ENCODE peak calls at places on chromosome 17, in five cellular contexts. D is AG09319, S is astrocyte of the spinal cord, E is AG04450, U is left ventricle myocardium inferior. F is an unnamed sample.

GRCh38 chr17:62712011-62712615 is 84.6 kb downstream of the MRC2 start:
- DNase-seq in D (no peak), S (no peak), E (no peak), U (no peak), F (no peak)

GRCh38 chr17:1755252-1755992 is 6.4 kb upstream of the SERPINF1 start:
- DNase-seq in D (no peak), S (no peak), E (no peak), U (no peak), F (no peak)

GRCh38 chr17:48003686-48004120 is 32.8 kb downstream of the CDK5RAP3 start:
- DNase-seq in D (no peak), S (no peak), E (no peak), U (no peak), F (no peak)

GRCh38 chr17:76784926-76785325 is 47.0 kb downstream of the MFSD11 start:
- DNase-seq in D (no peak), S (no peak), E (no peak), U (no peak), F (no peak)

GRCh38 chr17:4565209-4566141 is 5.1 kb upstream of the GGT6 start:
- DNase-seq in D (peak), S (peak), E (peak), U (peak), F (no peak)

GRCh38 chr17:63837480-63837879 is 5.0 kb downstream of the SMARCD2 start:
- DNase-seq in D (no peak), S (no peak), E (no peak), U (no peak), F (no peak)

GRCh38 chr17:81926451-81927144 is 937 bp downstream of the MAFG start:
- DNase-seq in D (peak), S (peak), E (peak), U (peak), F (no peak)

GRCh38 chr17:60157487-60158040 is 7.8 kb downstream of the CA4 start:
- DNase-seq in D (no peak), S (no peak), E (no peak), U (no peak), F (no peak)

GRCh38 chr17:36768355-36768754 is 167.0 kb downstream of the MRM1 start:
- DNase-seq in D (no peak), S (no peak), E (no peak), U (no peak), F (no peak)

GRCh38 chr17:76378548-76379274 is 5.7 kb upstream of the SPHK1 start:
- DNase-seq in D (no peak), S (no peak), E (no peak), U (no peak), F (no peak)

GRCh38 chr17:38868095-38868967 is 1.5 kb upstream of the LASP1 start:
- DNase-seq in D (no peak), S (no peak), E (no peak), U (peak), F (no peak)

GRCh38 chr17:80026359-80027042 is 9.2 kb downstream of the TBC1D16 start:
- DNase-seq in D (no peak), S (no peak), E (no peak), U (no peak), F (no peak)

GRCh38 chr17:77404812-77405581 is 264.2 kb downstream of the SEC14L1 start:
- DNase-seq in D (no peak), S (peak), E (no peak), U (peak), F (no peak)

GRCh38 chr17:75428775-75429469 is 23.4 kb upstream of the GRB2 start:
- DNase-seq in D (peak), S (peak), E (peak), U (no peak), F (no peak)

GRCh38 chr17:42106009-42106408 is 6.5 kb downstream of the DHX58 start:
- DNase-seq in D (no peak), S (no peak), E (no peak), U (no peak), F (no peak)

GRCh38 chr17:81291662-81292061 is 3.4 kb downstream of the SLC38A10 start:
- DNase-seq in D (no peak), S (peak), E (no peak), U (peak), F (no peak)

GRCh38 chr17:76419576-76420245 is 33.2 kb downstream of the UBE2O start:
- DNase-seq in D (no peak), S (no peak), E (no peak), U (no peak), F (no peak)

GRCh38 chr17:39831588-39831987 is 32.5 kb downstream of the IKZF3 start:
- DNase-seq in D (no peak), S (no peak), E (no peak), U (no peak), F (no peak)

GRCh38 chr17:58352843-58353719 is 1.1 kb upstream of the SUPT4H1 start:
- DNase-seq in D (no peak), S (peak), E (no peak), U (no peak), F (no peak)

GRCh38 chr17:73462830-73463229 is 151.0 kb upstream of the CDC42EP4 start:
- DNase-seq in D (no peak), S (no peak), E (no peak), U (no peak), F (no peak)

GRCh38 chr17:4555863-4556646 is 871 bp upstream of the MYBBP1A start:
- DNase-seq in D (no peak), S (no peak), E (no peak), U (no peak), F (no peak)

GRCh38 chr17:71304498-71305158 is 816.2 kb upstream of the SOX9 start:
- DNase-seq in D (no peak), S (no peak), E (no peak), U (no peak), F (no peak)

GRCh38 chr17:48544356-48545021 is 420 bp downstream of the HOXB2 start:
- DNase-seq in D (no peak), S (peak), E (peak), U (peak), F (peak)

GRCh38 chr17:63474174-63474913 is 2.5 kb upstream of the ACE start:
- DNase-seq in D (no peak), S (no peak), E (no peak), U (peak), F (no peak)

GRCh38 chr17:66829386-66829864 is 5.5 kb upstream of the CACNG5 start:
- DNase-seq in D (peak), S (peak), E (peak), U (no peak), F (no peak)

GRCh38 chr17:13874134-13874533 is 195.2 kb upstream of the COX10 start:
- DNase-seq in D (no peak), S (no peak), E (no peak), U (no peak), F (no peak)

GRCh38 chr17:19975601-19976000 is 2.0 kb downstream of the AKAP10 start:
- DNase-seq in D (no peak), S (no peak), E (no peak), U (no peak), F (no peak)

GRCh38 chr17:62966426-62967110 is 533 bp downstream of the TANC2 start:
- DNase-seq in D (no peak), S (no peak), E (no peak), U (peak), F (no peak)

GRCh38 chr17:38658741-38659345 is 15.9 kb downstream of the EPOP start:
- DNase-seq in D (no peak), S (no peak), E (no peak), U (peak), F (no peak)

GRCh38 chr17:46995841-46996571 is 17.0 kb upstream of the RPRML start:
- DNase-seq in D (no peak), S (peak), E (no peak), U (no peak), F (no peak)

GRCh38 chr17:49555495-49556018 is 20.1 kb upstream of the NXPH3 start:
- DNase-seq in D (no peak), S (no peak), E (no peak), U (no peak), F (peak)

GRCh38 chr17:50790619-50791018 is 23.3 kb upstream of the ANKRD40CL start:
- DNase-seq in D (no peak), S (no peak), E (no peak), U (no peak), F (no peak)
- TF ChIP-seq CTCF in D (no peak), S (no peak), E (no peak), U (no peak), F (no peak)

DNA sequence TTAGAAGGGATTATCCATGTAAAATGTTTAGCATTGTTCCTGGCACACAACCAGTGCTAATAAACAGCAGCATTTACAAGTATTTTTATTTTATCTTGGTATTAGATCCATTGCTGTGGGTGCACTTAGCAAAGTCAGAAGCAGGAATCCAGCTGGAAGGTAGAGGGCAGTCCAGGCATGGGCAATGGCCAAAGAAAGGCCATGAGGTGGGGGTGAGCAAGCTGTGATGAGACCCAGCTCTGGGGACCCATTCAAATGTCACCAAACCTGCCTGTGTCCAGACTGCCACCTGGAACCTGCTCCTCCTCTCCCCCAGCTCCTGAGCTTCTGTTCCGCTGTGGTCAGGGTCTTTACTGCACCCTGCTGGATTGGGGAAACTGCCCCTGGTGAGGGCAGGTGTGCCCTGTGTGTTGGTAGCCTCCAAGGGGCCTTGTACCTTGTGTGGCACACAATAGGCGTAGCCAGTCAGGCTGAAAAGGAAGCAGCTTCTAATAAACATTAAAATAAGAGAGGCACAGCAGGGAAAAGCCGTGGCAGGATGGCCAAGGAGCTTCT is 118.0 kb upstream of the CRHR1 start:
- DNase-seq in D (no peak), S (no peak), E (no peak), U (no peak), F (no peak)
- TF ChIP-seq CTCF in D (no peak), S (no peak), E (no peak), U (no peak), F (no peak)

DNA sequence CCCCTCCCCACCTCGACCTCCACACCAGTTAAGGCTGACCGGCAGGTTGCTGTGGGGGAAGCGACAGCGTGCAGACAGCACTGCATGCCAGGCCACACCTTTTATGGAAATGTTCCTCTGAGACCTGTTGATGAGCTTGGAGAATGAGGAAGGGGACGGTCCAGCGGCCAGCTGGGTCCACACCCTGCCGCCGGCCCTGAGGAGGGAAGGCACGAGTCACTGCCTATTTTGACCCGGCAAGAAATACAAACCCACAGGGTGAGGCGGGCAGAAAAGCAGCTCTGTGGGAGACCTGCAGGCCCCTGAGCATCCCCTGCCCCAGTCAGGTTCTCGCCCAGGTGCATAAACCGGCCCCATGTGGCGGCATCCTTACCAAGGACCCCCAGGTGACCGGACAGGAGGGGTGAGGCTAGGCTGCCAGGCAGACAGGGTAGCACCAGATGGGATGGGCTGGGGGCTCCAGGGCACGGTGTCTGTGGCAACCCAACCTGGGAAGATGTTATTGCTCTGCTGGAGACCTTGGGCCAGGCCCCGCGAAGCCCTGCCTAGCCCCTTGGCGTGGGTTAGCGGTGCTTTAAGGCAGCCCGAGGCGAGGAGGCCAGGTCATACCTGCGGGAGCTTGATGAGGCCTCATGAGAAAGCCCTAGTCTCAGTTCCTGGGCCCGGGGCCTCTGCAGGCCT is 12.7 kb downstream of the NATD1 start:
- DNase-seq in D (no peak), S (no peak), E (no peak), U (no peak), F (no peak)
- TF ChIP-seq CTCF in D (no peak), S (no peak), E (no peak), U (no peak), F (no peak)

DNA sequence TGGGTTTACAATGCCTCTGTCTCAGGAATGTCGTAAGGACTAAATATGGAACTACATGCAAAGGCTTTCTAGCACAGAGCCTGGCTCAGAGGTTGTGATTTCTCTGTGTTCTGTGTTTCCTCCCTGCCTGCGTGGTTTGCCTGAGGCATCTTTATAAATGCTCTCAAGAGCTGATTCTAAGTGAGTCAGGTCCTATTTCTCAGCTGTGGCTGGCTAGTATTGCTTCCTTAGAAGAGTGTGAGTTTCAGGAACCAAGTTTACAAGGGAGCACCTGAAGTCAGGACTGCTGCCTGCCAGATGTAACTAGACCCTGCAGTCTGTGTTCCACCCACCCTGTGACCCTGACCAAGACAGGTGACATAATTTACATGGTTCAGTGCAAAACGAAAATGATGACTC is 8.0 kb upstream of the CCL1 start:
- DNase-seq in D (no peak), S (no peak), E (no peak), U (no peak), F (no peak)
- TF ChIP-seq CTCF in D (no peak), S (no peak), E (no peak), U (no peak), F (no peak)

F was measured in type B pancreatic cell.